ENCODE peak calls at places on chromosome 15, in four cellular contexts. C is CD8-positive, alpha-beta T cell; E is NCI-H510A; V is tibial artery. W is an unnamed sample.

GRCh38 chr15:90730290-90730689 is 13.1 kb downstream of the BLM start:
- DNase-seq in C (no peak), E (no peak), V (no peak), W (no peak)

GRCh38 chr15:55552926-55553325 is 35.2 kb downstream of the PYGO1 start:
- DNase-seq in C (no peak), E (no peak), V (no peak), W (no peak)

GRCh38 chr15:84685304-84685703 is 27.3 kb upstream of the NMB start:
- DNase-seq in C (no peak), E (no peak), V (peak), W (no peak)

GRCh38 chr15:72197460-72198409 is at the start of gene GRAMD2A:
- DNase-seq in C (no peak), E (peak), V (no peak), W (no peak)

GRCh38 chr15:25169318-25169717 is 214.5 kb downstream of the SNRPN start:
- DNase-seq in C (no peak), E (no peak), V (peak), W (no peak)

GRCh38 chr15:42695527-42696071 is 41.3 kb downstream of the CDAN1 start:
- DNase-seq in C (no peak), E (no peak), V (no peak), W (no peak)

GRCh38 chr15:85742186-85742751 is 52.5 kb downstream of the KLHL25 start:
- DNase-seq in C (peak), E (no peak), V (peak), W (no peak)

GRCh38 chr15:38075466-38075865 is 141.0 kb downstream of the TMCO5A start:
- DNase-seq in C (no peak), E (no peak), V (no peak), W (no peak)

GRCh38 chr15:92645051-92645631 is 10.4 kb downstream of the FAM174B start:
- DNase-seq in C (no peak), E (no peak), V (no peak), W (no peak)

GRCh38 chr15:65289261-65289854 is 2.7 kb upstream of the PARP16 start:
- DNase-seq in C (no peak), E (no peak), V (no peak), W (no peak)

GRCh38 chr15:53197426-53197839 is 407.3 kb upstream of the ONECUT1 start:
- DNase-seq in C (no peak), E (peak), V (peak), W (no peak)

GRCh38 chr15:31202953-31203352 is 101.4 kb upstream of the TRPM1 start:
- DNase-seq in C (peak), E (no peak), V (no peak), W (no peak)

GRCh38 chr15:95448531-95449210 is 881.8 kb upstream of the NR2F2 start:
- DNase-seq in C (no peak), E (no peak), V (no peak), W (no peak)

GRCh38 chr15:50236433-50236832 is 29.1 kb downstream of the HDC start:
- DNase-seq in C (no peak), E (no peak), V (no peak), W (no peak)

GRCh38 chr15:96225642-96226259 is 104.7 kb upstream of the NR2F2 start:
- DNase-seq in C (no peak), E (no peak), V (no peak), W (no peak)

GRCh38 chr15:76752549-76752948 is 152.6 kb downstream of the SCAPER start:
- DNase-seq in C (no peak), E (no peak), V (no peak), W (no peak)

GRCh38 chr15:54250351-54250750 is 272.1 kb downstream of the UNC13C start:
- DNase-seq in C (no peak), E (no peak), V (no peak), W (no peak)

GRCh38 chr15:92343869-92344643 is 49.6 kb upstream of the ST8SIA2 start:
- DNase-seq in C (no peak), E (peak), V (no peak), W (peak)

GRCh38 chr15:65829150-65829764 is 37.2 kb upstream of the DENND4A start:
- DNase-seq in C (no peak), E (no peak), V (no peak), W (no peak)

GRCh38 chr15:57563416-57563815 is 28.3 kb upstream of the MYZAP start:
- DNase-seq in C (no peak), E (no peak), V (no peak), W (no peak)

GRCh38 chr15:36458406-36458805 is 121.0 kb upstream of the CDIN1 start:
- DNase-seq in C (no peak), E (no peak), V (no peak), W (no peak)

GRCh38 chr15:25690673-25691543 is 172.2 kb downstream of the ATP10A start:
- DNase-seq in C (no peak), E (no peak), V (peak), W (no peak)

GRCh38 chr15:78298983-78299301 is 467 bp downstream of the SKIC8 start:
- DNase-seq in C (no peak), E (no peak), V (no peak), W (no peak)

GRCh38 chr15:41695750-41696436 is 35.7 kb downstream of the MGA start:
- DNase-seq in C (peak), E (no peak), V (no peak), W (no peak)

GRCh38 chr15:43625086-43625485 is 6.5 kb upstream of the STRC start:
- DNase-seq in C (no peak), E (no peak), V (no peak), W (no peak)

GRCh38 chr15:59376735-59377134 is 4.1 kb upstream of the MYO1E start:
- DNase-seq in C (no peak), E (no peak), V (no peak), W (no peak)

GRCh38 chr15:48565560-48566482 is 79.7 kb downstream of the FBN1 start:
- DNase-seq in C (no peak), E (no peak), V (no peak), W (no peak)

GRCh38 chr15:78880242-78880533 is 7.5 kb downstream of the MORF4L1 start:
- DNase-seq in C (no peak), E (no peak), V (no peak), W (no peak)

GRCh38 chr15:85607141-85607806 is 187.5 kb downstream of the KLHL25 start:
- DNase-seq in C (no peak), E (no peak), V (no peak), W (no peak)

GRCh38 chr15:49423021-49423420 is at the start of gene FGF7:
- DNase-seq in C (no peak), E (no peak), V (no peak), W (no peak)

GRCh38 chr15:80609512-80609946 is 85.6 kb upstream of the ABHD17C start:
- DNase-seq in C (no peak), E (no peak), V (no peak), W (peak)